ENCODE peak calls at places on chromosomes 6 and 20, in seven cellular contexts. One of them, this sample, is unnamed.

GRCh38 chr6:133704371-133704770 is 184.5 kb upstream of the TCF21 start:
- DNase-seq in CD8-positive, alpha-beta T cell: no peak
- DNase-seq in Calu3: no peak
- DNase-seq in uterus: no peak
- DNase-seq in brain microvascular endothelial cell: no peak
- DNase-seq in left lung: no peak
- DNase-seq in retinal pigment epithelial cell: no peak
- DNase-seq in this sample: no peak

GRCh38 chr20:47464380-47465101 is 37.1 kb upstream of the NCOA3 start:
- DNase-seq in brain microvascular endothelial cell: peak
- DNase-seq in Calu3: peak
- DNase-seq in retinal pigment epithelial cell: peak
- DNase-seq in left lung: no peak
- DNase-seq in uterus: no peak
- DNase-seq in CD8-positive, alpha-beta T cell: no peak
- DNase-seq in this sample: peak

GRCh38 chr6:43768983-43769525 is 957 bp upstream of the VEGFA start:
- DNase-seq in CD8-positive, alpha-beta T cell: no peak
- DNase-seq in uterus: peak
- DNase-seq in brain microvascular endothelial cell: peak
- DNase-seq in Calu3: no peak
- DNase-seq in retinal pigment epithelial cell: no peak
- DNase-seq in left lung: no peak
- DNase-seq in this sample: no peak

GRCh38 chr6:7939186-7939863 is 28.7 kb upstream of the TXNDC5 start:
- DNase-seq in Calu3: no peak
- DNase-seq in CD8-positive, alpha-beta T cell: no peak
- DNase-seq in brain microvascular endothelial cell: no peak
- DNase-seq in uterus: no peak
- DNase-seq in retinal pigment epithelial cell: no peak
- DNase-seq in left lung: no peak
- DNase-seq in this sample: no peak

GRCh38 chr6:160992323-160993314 is 1.1 kb downstream of the MAP3K4 start:
- DNase-seq in left lung: no peak
- DNase-seq in brain microvascular endothelial cell: peak
- DNase-seq in uterus: peak
- DNase-seq in CD8-positive, alpha-beta T cell: no peak
- DNase-seq in retinal pigment epithelial cell: no peak
- DNase-seq in Calu3: peak
- DNase-seq in this sample: no peak

GRCh38 chr20:50646483-50646996 is 44.8 kb downstream of the RIPOR3 start:
- DNase-seq in brain microvascular endothelial cell: no peak
- DNase-seq in Calu3: no peak
- DNase-seq in CD8-positive, alpha-beta T cell: no peak
- DNase-seq in retinal pigment epithelial cell: no peak
- DNase-seq in uterus: no peak
- DNase-seq in left lung: no peak
- DNase-seq in this sample: no peak

GRCh38 chr6:125526007-125526720 is 223.3 kb upstream of the HEY2 start:
- DNase-seq in brain microvascular endothelial cell: no peak
- DNase-seq in CD8-positive, alpha-beta T cell: no peak
- DNase-seq in Calu3: no peak
- DNase-seq in left lung: no peak
- DNase-seq in uterus: no peak
- DNase-seq in retinal pigment epithelial cell: no peak
- DNase-seq in this sample: no peak

GRCh38 chr6:42021847-42022754 is 28.2 kb upstream of the TAF8 start:
- DNase-seq in retinal pigment epithelial cell: no peak
- DNase-seq in brain microvascular endothelial cell: no peak
- DNase-seq in Calu3: no peak
- DNase-seq in uterus: no peak
- DNase-seq in CD8-positive, alpha-beta T cell: peak
- DNase-seq in left lung: no peak
- DNase-seq in this sample: no peak

GRCh38 chr6:129678463-129678862 is 31.5 kb downstream of the ARHGAP18 start:
- DNase-seq in CD8-positive, alpha-beta T cell: no peak
- DNase-seq in uterus: no peak
- DNase-seq in Calu3: no peak
- DNase-seq in left lung: no peak
- DNase-seq in retinal pigment epithelial cell: no peak
- DNase-seq in brain microvascular endothelial cell: no peak
- DNase-seq in this sample: no peak

GRCh38 chr6:125041740-125042459 is 79.7 kb downstream of the RNF217 start:
- DNase-seq in left lung: no peak
- DNase-seq in retinal pigment epithelial cell: no peak
- DNase-seq in brain microvascular endothelial cell: peak
- DNase-seq in uterus: no peak
- DNase-seq in Calu3: no peak
- DNase-seq in CD8-positive, alpha-beta T cell: no peak
- DNase-seq in this sample: no peak

GRCh38 chr6:37878150-37878710 is 58.7 kb downstream of the ZFAND3 start:
- DNase-seq in left lung: no peak
- DNase-seq in brain microvascular endothelial cell: no peak
- DNase-seq in retinal pigment epithelial cell: no peak
- DNase-seq in CD8-positive, alpha-beta T cell: no peak
- DNase-seq in Calu3: no peak
- DNase-seq in uterus: no peak
- DNase-seq in this sample: no peak

GRCh38 chr20:48956052-48956451 is 34.5 kb downstream of the ARFGEF2 start:
- DNase-seq in retinal pigment epithelial cell: no peak
- DNase-seq in uterus: no peak
- DNase-seq in CD8-positive, alpha-beta T cell: no peak
- DNase-seq in left lung: no peak
- DNase-seq in Calu3: no peak
- DNase-seq in brain microvascular endothelial cell: no peak
- DNase-seq in this sample: no peak

GRCh38 chr6:13165518-13166186 is 162.7 kb downstream of the TBC1D7 start:
- DNase-seq in uterus: no peak
- DNase-seq in brain microvascular endothelial cell: no peak
- DNase-seq in left lung: no peak
- DNase-seq in retinal pigment epithelial cell: no peak
- DNase-seq in Calu3: no peak
- DNase-seq in CD8-positive, alpha-beta T cell: no peak
- DNase-seq in this sample: no peak

GRCh38 chr6:37987008-37987407 is 167.5 kb downstream of the ZFAND3 start:
- DNase-seq in left lung: no peak
- DNase-seq in retinal pigment epithelial cell: no peak
- DNase-seq in CD8-positive, alpha-beta T cell: no peak
- DNase-seq in uterus: no peak
- DNase-seq in brain microvascular endothelial cell: peak
- DNase-seq in Calu3: no peak
- DNase-seq in this sample: no peak

GRCh38 chr20:52978851-52979250 is 6.7 kb downstream of the TSHZ2 start:
- DNase-seq in Calu3: no peak
- DNase-seq in retinal pigment epithelial cell: no peak
- DNase-seq in uterus: no peak
- DNase-seq in CD8-positive, alpha-beta T cell: no peak
- DNase-seq in brain microvascular endothelial cell: no peak
- DNase-seq in left lung: no peak
- DNase-seq in this sample: no peak

GRCh38 chr6:57130784-57131183 is 40.8 kb downstream of the ZNF451 start:
- DNase-seq in left lung: no peak
- DNase-seq in brain microvascular endothelial cell: no peak
- DNase-seq in Calu3: no peak
- DNase-seq in retinal pigment epithelial cell: no peak
- DNase-seq in uterus: no peak
- DNase-seq in CD8-positive, alpha-beta T cell: no peak
- DNase-seq in this sample: no peak

GRCh38 chr6:39196648-39197047 is 32.6 kb downstream of the KCNK5 start:
- DNase-seq in retinal pigment epithelial cell: no peak
- DNase-seq in uterus: no peak
- DNase-seq in brain microvascular endothelial cell: no peak
- DNase-seq in Calu3: no peak
- DNase-seq in left lung: no peak
- DNase-seq in CD8-positive, alpha-beta T cell: no peak
- DNase-seq in this sample: no peak

GRCh38 chr6:4819706-4820283 is 43.6 kb downstream of the CDYL start:
- DNase-seq in retinal pigment epithelial cell: no peak
- DNase-seq in uterus: no peak
- DNase-seq in left lung: no peak
- DNase-seq in Calu3: no peak
- DNase-seq in CD8-positive, alpha-beta T cell: no peak
- DNase-seq in brain microvascular endothelial cell: no peak
- DNase-seq in this sample: no peak

GRCh38 chr6:35557239-35557638 is 44.5 kb upstream of the TULP1 start:
- DNase-seq in uterus: no peak
- DNase-seq in left lung: no peak
- DNase-seq in CD8-positive, alpha-beta T cell: no peak
- DNase-seq in retinal pigment epithelial cell: no peak
- DNase-seq in brain microvascular endothelial cell: no peak
- DNase-seq in Calu3: no peak
- DNase-seq in this sample: no peak

GRCh38 chr6:25404693-25405169 is 125.6 kb downstream of the CARMIL1 start:
- DNase-seq in retinal pigment epithelial cell: no peak
- DNase-seq in brain microvascular endothelial cell: no peak
- DNase-seq in CD8-positive, alpha-beta T cell: peak
- DNase-seq in left lung: no peak
- DNase-seq in uterus: no peak
- DNase-seq in Calu3: peak
- DNase-seq in this sample: no peak

GRCh38 chr6:117601811-117602150 is 530 bp downstream of the GOPC start:
- DNase-seq in left lung: peak
- DNase-seq in retinal pigment epithelial cell: no peak
- DNase-seq in Calu3: no peak
- DNase-seq in brain microvascular endothelial cell: no peak
- DNase-seq in uterus: no peak
- DNase-seq in CD8-positive, alpha-beta T cell: no peak
- DNase-seq in this sample: no peak

GRCh38 chr6:127690092-127690491 is 113.1 kb downstream of the C6orf58 start:
- DNase-seq in uterus: no peak
- DNase-seq in left lung: no peak
- DNase-seq in retinal pigment epithelial cell: no peak
- DNase-seq in brain microvascular endothelial cell: peak
- DNase-seq in CD8-positive, alpha-beta T cell: no peak
- DNase-seq in Calu3: peak
- DNase-seq in this sample: no peak

GRCh38 chr6:133206942-133207341 is 34.2 kb upstream of the EYA4 start:
- DNase-seq in CD8-positive, alpha-beta T cell: no peak
- DNase-seq in retinal pigment epithelial cell: no peak
- DNase-seq in Calu3: no peak
- DNase-seq in brain microvascular endothelial cell: no peak
- DNase-seq in uterus: no peak
- DNase-seq in left lung: no peak
- DNase-seq in this sample: no peak

GRCh38 chr20:16573011-16573965 is at the start of gene KIF16B:
- DNase-seq in left lung: peak
- DNase-seq in uterus: peak
- DNase-seq in retinal pigment epithelial cell: peak
- DNase-seq in Calu3: peak
- DNase-seq in brain microvascular endothelial cell: peak
- DNase-seq in CD8-positive, alpha-beta T cell: peak
- DNase-seq in this sample: peak
- TF ChIP-seq CTCF in left lung: no peak
- TF ChIP-seq CTCF in uterus: peak
- TF ChIP-seq CTCF in retinal pigment epithelial cell: peak
- TF ChIP-seq CTCF in Calu3: no peak
- TF ChIP-seq CTCF in brain microvascular endothelial cell: no peak
- TF ChIP-seq CTCF in CD8-positive, alpha-beta T cell: no peak
- TF ChIP-seq CTCF in this sample: no peak

DNA sequence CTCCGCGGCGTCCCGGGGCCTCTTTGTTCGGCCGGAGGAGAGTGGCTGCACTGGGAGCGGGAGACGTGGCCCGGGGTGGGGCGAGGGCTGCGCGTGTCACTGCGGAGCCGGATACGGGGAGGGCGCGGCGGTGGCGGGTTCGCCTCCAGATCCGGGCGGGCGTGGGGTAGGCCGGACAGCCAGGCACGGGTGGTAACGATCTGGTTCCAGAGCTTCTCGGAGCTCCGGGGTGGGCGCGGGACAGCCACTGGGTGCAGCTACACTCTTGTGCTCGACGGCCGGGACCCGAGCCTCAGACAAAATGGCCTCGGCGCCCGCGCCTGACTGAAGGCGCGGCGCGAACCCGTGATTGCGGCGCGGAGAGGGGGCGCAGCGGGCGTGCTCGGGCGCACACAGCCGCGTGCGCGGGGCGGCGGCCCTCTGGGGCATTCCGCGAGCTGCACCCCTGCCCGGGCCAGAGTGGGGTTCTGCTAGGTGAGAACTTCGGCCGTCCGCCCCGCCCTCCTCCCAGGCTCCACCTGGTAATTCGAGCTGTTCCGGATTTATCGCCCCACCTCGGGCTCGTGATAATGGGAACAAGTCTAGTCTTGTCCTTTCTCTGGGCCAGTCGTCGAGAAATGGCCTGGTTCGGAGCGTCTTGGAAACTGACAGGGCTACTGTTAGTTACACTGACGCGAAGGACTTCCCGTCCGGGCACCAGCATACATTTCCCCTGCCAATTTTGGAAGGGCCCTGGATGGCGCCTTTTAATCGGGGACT is 1.0 kb downstream of the LOC128125822 start:
- DNase-seq in Calu3: peak
- DNase-seq in uterus: peak
- DNase-seq in CD8-positive, alpha-beta T cell: peak
- DNase-seq in retinal pigment epithelial cell: peak
- DNase-seq in left lung: peak
- DNase-seq in brain microvascular endothelial cell: peak
- DNase-seq in this sample: no peak
- TF ChIP-seq CTCF in Calu3: no peak
- TF ChIP-seq CTCF in uterus: no peak
- TF ChIP-seq CTCF in CD8-positive, alpha-beta T cell: no peak
- TF ChIP-seq CTCF in retinal pigment epithelial cell: no peak
- TF ChIP-seq CTCF in left lung: no peak
- TF ChIP-seq CTCF in brain microvascular endothelial cell: no peak
- TF ChIP-seq CTCF in this sample: no peak

DNA sequence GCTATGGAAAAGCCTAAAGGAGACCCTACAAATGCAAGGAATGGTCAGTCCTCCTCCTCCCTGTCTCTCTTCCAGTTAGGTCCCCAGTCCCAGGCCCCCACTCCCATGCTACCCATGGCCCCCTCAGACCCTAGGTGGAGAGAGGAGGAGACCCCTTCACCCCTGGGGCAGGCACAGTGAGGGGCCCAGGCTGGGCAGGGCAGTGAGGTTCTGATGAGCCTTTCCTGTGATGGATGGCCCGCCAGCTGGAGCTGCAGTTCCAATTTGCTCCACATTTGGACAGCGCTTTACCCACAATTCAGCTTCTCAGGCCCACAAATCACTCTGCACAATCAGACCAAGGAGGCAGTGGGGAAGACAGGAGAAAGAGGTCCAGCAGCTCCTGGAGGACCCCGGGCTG is 37.3 kb upstream of the MLN start:
- DNase-seq in uterus: no peak
- DNase-seq in retinal pigment epithelial cell: no peak
- DNase-seq in CD8-positive, alpha-beta T cell: no peak
- DNase-seq in left lung: no peak
- DNase-seq in brain microvascular endothelial cell: no peak
- DNase-seq in Calu3: no peak
- DNase-seq in this sample: no peak
- TF ChIP-seq CTCF in uterus: no peak
- TF ChIP-seq CTCF in retinal pigment epithelial cell: no peak
- TF ChIP-seq CTCF in CD8-positive, alpha-beta T cell: no peak
- TF ChIP-seq CTCF in left lung: no peak
- TF ChIP-seq CTCF in brain microvascular endothelial cell: peak
- TF ChIP-seq CTCF in Calu3: no peak
- TF ChIP-seq CTCF in this sample: no peak

GRCh38 chr6:98586163-98586562 is 248.2 kb upstream of the POU3F2 start:
- DNase-seq in uterus: no peak
- DNase-seq in Calu3: no peak
- DNase-seq in CD8-positive, alpha-beta T cell: no peak
- DNase-seq in retinal pigment epithelial cell: no peak
- DNase-seq in left lung: no peak
- DNase-seq in brain microvascular endothelial cell: no peak
- DNase-seq in this sample: no peak
- TF ChIP-seq CTCF in uterus: no peak
- TF ChIP-seq CTCF in Calu3: no peak
- TF ChIP-seq CTCF in CD8-positive, alpha-beta T cell: no peak
- TF ChIP-seq CTCF in retinal pigment epithelial cell: no peak
- TF ChIP-seq CTCF in left lung: no peak
- TF ChIP-seq CTCF in brain microvascular endothelial cell: no peak
- TF ChIP-seq CTCF in this sample: no peak

GRCh38 chr6:159833556-159833955 is 33.5 kb downstream of the PNLDC1 start:
- DNase-seq in retinal pigment epithelial cell: no peak
- DNase-seq in CD8-positive, alpha-beta T cell: no peak
- DNase-seq in brain microvascular endothelial cell: peak
- DNase-seq in left lung: no peak
- DNase-seq in uterus: no peak
- DNase-seq in Calu3: no peak
- DNase-seq in this sample: no peak
- TF ChIP-seq CTCF in retinal pigment epithelial cell: no peak
- TF ChIP-seq CTCF in CD8-positive, alpha-beta T cell: no peak
- TF ChIP-seq CTCF in brain microvascular endothelial cell: no peak
- TF ChIP-seq CTCF in left lung: no peak
- TF ChIP-seq CTCF in uterus: peak
- TF ChIP-seq CTCF in Calu3: no peak
- TF ChIP-seq CTCF in this sample: no peak

This sample was measured in kidney epithelial cell.